ENCODE peak calls at places on chromosomes 11 and 22, in four cellular contexts. B, J, A and R are unnamed samples.

GRCh38 chr11:69201764-69202370 is 46.1 kb downstream of the SMIM38 start:
- DNase-seq in B (no peak), J (peak; percentile 32), A (no peak), R (no peak)

GRCh38 chr11:120863359-120863758 is 160.5 kb upstream of the TBCEL start:
- DNase-seq in B (no peak), J (no peak), A (no peak), R (no peak)

GRCh38 chr22:48004038-48004437 is 1241.6 kb downstream of the TBC1D22A start:
- DNase-seq in B (no peak), J (no peak), A (no peak), R (no peak)

GRCh38 chr11:85805387-85805786 is 5.6 kb downstream of the SYTL2 start:
- DNase-seq in B (no peak), J (no peak), A (no peak), R (no peak)

GRCh38 chr11:27253200-27253599 is 109.8 kb downstream of the CCDC34 start:
- DNase-seq in B (no peak), J (no peak), A (no peak), R (no peak)

GRCh38 chr11:5291207-5291838 is 10.4 kb downstream of the OR51B4 start:
- DNase-seq in B (no peak), J (no peak), A (peak; percentile 23), R (peak; percentile 10)

GRCh38 chr11:76670475-76671235 is at the start of gene LRRC32:
- DNase-seq in B (peak; percentile 89), J (no peak), A (no peak), R (peak; percentile 25)

GRCh38 chr11:61701298-61701993 is 21.3 kb downstream of the DAGLA start:
- DNase-seq in B (no peak), J (peak; percentile 72), A (no peak), R (peak; percentile 76)

GRCh38 chr22:26589367-26589844 is 526 bp downstream of the TPST2 start:
- DNase-seq in B (peak; percentile 91), J (peak; percentile 55), A (no peak), R (peak; percentile 18)

GRCh38 chr11:86671386-86672006 is 920 bp downstream of the ME3 start:
- DNase-seq in B (peak; percentile 79), J (peak; percentile 64), A (no peak), R (peak; percentile 63)

GRCh38 chr11:33387586-33387985 is 130.4 kb downstream of the HIPK3 start:
- DNase-seq in B (no peak), J (no peak), A (no peak), R (no peak)

GRCh38 chr11:114192841-114193389 is 103.3 kb upstream of the NNMT start:
- DNase-seq in B (no peak), J (no peak), A (no peak), R (no peak)

GRCh38 chr22:44204937-44205712 is 24.4 kb downstream of the PARVG start:
- DNase-seq in B (no peak), J (no peak), A (no peak), R (no peak)

GRCh38 chr22:50445071-50445879 is 29.6 kb downstream of the SBF1 start:
- DNase-seq in B (no peak), J (no peak), A (no peak), R (peak; percentile 28)

GRCh38 chr11:72737341-72737740 is 14.9 kb downstream of the ARAP1 start:
- DNase-seq in B (no peak), J (no peak), A (no peak), R (no peak)
- H3K4me1 ChIP-seq in B (peaks cover 96% of the 10 kb centered on the region), J (peaks cover 31% of the 10 kb centered on the region), A (peaks cover 26% of the 10 kb centered on the region), R (peaks cover 18% of the 10 kb centered on the region)

GRCh38 chr22:45774016-45774670 is 102.5 kb downstream of the ATXN10 start:
- DNase-seq in B (no peak), J (no peak), A (no peak), R (no peak)
- H3K4me1 ChIP-seq in B (peaks cover 20% of the 10 kb centered on the region), J (peaks cover 5% of the 10 kb centered on the region), A (no peaks in the 10 kb centered on the region), R (peaks cover 9% of the 10 kb centered on the region)

DNA sequence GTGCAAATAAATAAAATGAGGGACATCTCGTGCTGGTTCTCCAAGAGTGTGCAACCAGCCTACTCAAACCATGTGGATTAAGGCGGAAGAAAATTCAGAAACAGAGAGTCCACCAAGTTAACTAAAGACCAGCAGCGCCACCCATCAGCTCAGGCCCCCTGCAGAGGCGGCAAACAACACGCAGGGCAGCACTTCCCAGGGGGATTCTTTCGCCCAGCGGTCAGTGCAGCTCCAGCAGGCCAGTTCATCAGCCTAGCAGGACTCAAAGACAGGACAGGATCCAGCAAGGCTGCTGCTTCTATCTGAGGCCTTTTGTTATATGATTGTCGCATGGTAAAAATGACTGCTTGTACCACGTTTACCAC is 51.7 kb downstream of the PACSIN2 start:
- DNase-seq in B (no peak), J (no peak), A (no peak), R (no peak)
- H3K4me1 ChIP-seq in B (peaks cover 78% of the 10 kb centered on the region), J (peaks cover 44% of the 10 kb centered on the region), A (peaks cover 10% of the 10 kb centered on the region), R (peaks cover 69% of the 10 kb centered on the region)

GRCh38 chr11:72377596-72377995 is 56.7 kb downstream of the CLPB start:
- DNase-seq in B (no peak), J (no peak), A (no peak), R (no peak)
- H3K4me1 ChIP-seq in B (no peaks in the 10 kb centered on the region), J (no peaks in the 10 kb centered on the region), A (no peaks in the 10 kb centered on the region), R (peaks cover 18% of the 10 kb centered on the region)